ENCODE peak calls at places on chromosomes 13 and 19, in eight cellular contexts. Z is SJSA1; W is ascending aorta; G is colonic mucosa; O is CD8-positive, alpha-beta memory T cell; E is right lobe of liver; J is fibroblast of lung; F is neuronal stem cell. N is an unnamed sample.

GRCh38 chr19:38838208-38838985 is 6.8 kb upstream of the ECH1 start:
- DNase-seq in Z (no peak), W (no peak), G (no peak), O (no peak), E (no peak), J (no peak), F (no peak), N (no peak)

GRCh38 chr13:40102360-40102727 is 446.9 kb downstream of the COG6 start:
- DNase-seq in Z (no peak), W (no peak), G (no peak), O (no peak), E (no peak), J (no peak), F (no peak), N (no peak)

GRCh38 chr13:45370922-45371406 is 30.0 kb upstream of the TPT1 start:
- DNase-seq in Z (peak; percentile 61), W (peak; percentile 79), G (peak; percentile 62), O (peak; percentile 46), E (peak; percentile 73), J (peak; percentile 86), F (peak; percentile 75), N (peak; percentile 79)

GRCh38 chr19:33278403-33279269 is 23.7 kb downstream of the CEBPA start:
- DNase-seq in Z (no peak), W (no peak), G (no peak), O (no peak), E (peak; percentile 93), J (no peak), F (no peak), N (no peak)

GRCh38 chr19:40717880-40718773 is 1.2 kb downstream of the ITPKC start:
- DNase-seq in Z (peak; percentile 11), W (no peak), G (peak; percentile 60), O (no peak), E (no peak), J (peak; percentile 10), F (no peak), N (peak; percentile 12)

GRCh38 chr13:63081400-63082014 is 1665.9 kb upstream of the PCDH20 start:
- DNase-seq in Z (no peak), W (no peak), G (no peak), O (no peak), E (no peak), J (no peak), F (no peak), N (no peak)

GRCh38 chr19:2578391-2578826 is 102.5 kb downstream of the GADD45B start:
- DNase-seq in Z (peak; percentile 89), W (peak; percentile 73), G (peak; percentile 52), O (no peak), E (no peak), J (peak; percentile 79), F (no peak), N (no peak)

GRCh38 chr13:40251343-40252032 is 415.0 kb downstream of the FOXO1 start:
- DNase-seq in Z (no peak), W (no peak), G (no peak), O (no peak), E (no peak), J (no peak), F (no peak), N (no peak)

GRCh38 chr13:111513766-111514611 is 193.5 kb downstream of the TEX29 start:
- DNase-seq in Z (no peak), W (no peak), G (no peak), O (no peak), E (no peak), J (no peak), F (no peak), N (no peak)

GRCh38 chr13:104006625-104007061 is 940.4 kb upstream of the SLC10A2 start:
- DNase-seq in Z (peak; percentile 41), W (no peak), G (no peak), O (no peak), E (no peak), J (peak; percentile 90), F (no peak), N (no peak)

GRCh38 chr19:14472202-14472961 is 2.8 kb downstream of the PTGER1 start:
- DNase-seq in Z (peak; percentile 70), W (peak; percentile 79), G (peak; percentile 85), O (peak; percentile 80), E (no peak), J (no peak), F (peak; percentile 74), N (peak; percentile 91)

GRCh38 chr19:38619361-38620174 is 580 bp downstream of the EIF3K start:
- DNase-seq in Z (no peak), W (no peak), G (no peak), O (no peak), E (no peak), J (no peak), F (no peak), N (no peak)

GRCh38 chr19:41116261-41116660 is 2.0 kb downstream of the CYP2F1 start:
- DNase-seq in Z (no peak), W (no peak), G (no peak), O (no peak), E (no peak), J (no peak), F (no peak), N (no peak)

GRCh38 chr13:112923962-112924361 is 45.1 kb upstream of the MCF2L start:
- DNase-seq in Z (no peak), W (no peak), G (no peak), O (no peak), E (no peak), J (no peak), F (no peak), N (no peak)

GRCh38 chr19:58515259-58515658 is 3.5 kb upstream of the SLC27A5 start:
- DNase-seq in Z (no peak), W (no peak), G (no peak), O (no peak), E (no peak), J (no peak), F (no peak), N (no peak)
- H3K4me3 ChIP-seq in Z (no peak overlapping the region), W (no peak overlapping the region), G (no peak overlapping the region), O (no peak overlapping the region), E (no peak overlapping the region), J (no peak overlapping the region), F (no peak overlapping the region), N (no peak overlapping the region)

DNA sequence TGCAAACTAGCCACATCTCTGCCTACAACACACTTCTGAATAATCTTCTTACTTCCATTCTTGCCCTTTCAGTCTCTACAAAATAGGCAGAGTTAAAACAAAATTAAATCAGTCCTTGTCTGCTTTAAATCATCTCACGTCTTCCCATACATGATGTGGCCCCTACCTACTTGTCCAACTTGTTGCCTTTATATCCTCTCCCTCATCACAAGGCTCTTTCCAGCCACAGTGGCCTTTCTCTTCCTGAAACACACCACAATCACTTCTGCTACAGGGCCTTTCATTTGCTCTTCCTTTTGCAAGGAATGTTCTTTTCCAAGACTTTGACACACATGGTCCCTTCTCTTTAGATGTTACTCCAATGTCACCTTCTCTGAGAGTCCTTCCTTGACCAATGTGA is 1.7 kb downstream of the RBM26 start:
- DNase-seq in Z (no peak), W (no peak), G (no peak), O (no peak), E (no peak), J (no peak), F (no peak), N (no peak)
- H3K4me1 ChIP-seq in Z (peaks cover 11% of the 10 kb centered on the region), W (peaks cover 37% of the 10 kb centered on the region), G (peaks cover 23% of the 10 kb centered on the region), O (peaks cover 61% of the 10 kb centered on the region), E (peaks cover 25% of the 10 kb centered on the region), J (no peaks in the 10 kb centered on the region), F (peaks cover 17% of the 10 kb centered on the region), N (peaks cover 42% of the 10 kb centered on the region)

DNA sequence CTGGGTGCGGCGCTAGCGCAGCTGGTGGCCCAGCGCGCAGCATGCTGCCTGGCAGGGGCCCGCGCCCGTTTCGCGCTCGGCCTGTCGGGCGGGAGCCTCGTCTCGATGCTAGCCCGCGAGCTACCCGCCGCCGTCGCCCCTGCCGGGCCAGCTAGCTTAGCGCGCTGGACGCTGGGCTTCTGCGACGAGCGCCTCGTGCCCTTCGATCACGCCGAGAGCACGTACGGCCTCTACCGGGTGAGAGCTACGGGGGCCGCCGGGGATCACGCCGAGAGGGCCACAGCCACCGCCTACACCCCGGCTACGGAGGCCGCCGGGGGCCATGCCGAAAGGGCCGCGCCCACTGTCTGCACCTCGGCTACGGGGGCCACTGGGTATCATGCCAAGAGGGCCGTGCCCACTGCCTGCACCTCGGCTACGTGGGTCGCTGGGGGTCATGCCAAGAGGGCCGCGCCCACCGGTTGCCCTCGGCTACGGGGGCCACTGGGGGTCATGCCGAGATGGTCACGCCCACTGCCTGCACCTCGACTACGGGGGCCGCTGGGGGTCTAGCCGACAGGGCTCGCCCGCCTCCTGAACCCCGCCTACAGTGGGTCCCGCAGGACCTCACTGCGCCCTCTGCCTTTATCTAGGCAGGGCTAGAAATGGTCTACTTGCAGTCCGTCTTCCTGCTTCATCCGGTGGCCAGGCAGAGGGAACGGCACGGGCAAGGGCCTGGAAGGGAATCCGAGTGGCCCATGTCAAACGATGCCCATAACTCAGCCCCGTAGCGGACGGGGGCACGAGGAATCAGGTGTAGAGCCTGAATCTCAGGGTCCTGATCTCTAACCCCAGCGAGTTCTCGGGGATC is 500 bp downstream of the PGLS start:
- DNase-seq in Z (peak; percentile 89), W (peak; percentile 91), G (peak; percentile 85), O (peak; percentile 81), E (peak; percentile 91), J (peak; percentile 84), F (peak; percentile 71), N (peak; percentile 78)
- H3K4me3 ChIP-seq in Z (peak overlapping the region; percentile 98), W (peak overlapping the region; percentile 97), G (peak overlapping the region; percentile 91), O (peak overlapping the region; percentile 87), E (peak overlapping the region; percentile 97), J (peak overlapping the region; percentile 81), F (peak overlapping the region; percentile 93), N (peak overlapping the region; percentile 58)

GRCh38 chr13:24233351-24233901 is 72.9 kb downstream of the SPATA13 start:
- DNase-seq in Z (peak; percentile 24), W (no peak), G (no peak), O (no peak), E (no peak), J (peak; percentile 76), F (no peak), N (no peak)

GRCh38 chr13:24232037-24232436 is 71.5 kb downstream of the SPATA13 start:
- DNase-seq in Z (no peak), W (no peak), G (peak; percentile 40), O (no peak), E (no peak), J (no peak), F (no peak), N (no peak)

GRCh38 chr13:24228852-24229458 is 68.4 kb downstream of the SPATA13 start:
- DNase-seq in Z (no peak), W (no peak), G (peak; percentile 54), O (no peak), E (no peak), J (peak; percentile 68), F (peak; percentile 37), N (peak; percentile 64)

GRCh38 chr13:24232474-24232873 is 72.0 kb downstream of the SPATA13 start:
- DNase-seq in Z (no peak), W (no peak), G (no peak), O (no peak), E (no peak), J (no peak), F (no peak), N (no peak)

DNA sequence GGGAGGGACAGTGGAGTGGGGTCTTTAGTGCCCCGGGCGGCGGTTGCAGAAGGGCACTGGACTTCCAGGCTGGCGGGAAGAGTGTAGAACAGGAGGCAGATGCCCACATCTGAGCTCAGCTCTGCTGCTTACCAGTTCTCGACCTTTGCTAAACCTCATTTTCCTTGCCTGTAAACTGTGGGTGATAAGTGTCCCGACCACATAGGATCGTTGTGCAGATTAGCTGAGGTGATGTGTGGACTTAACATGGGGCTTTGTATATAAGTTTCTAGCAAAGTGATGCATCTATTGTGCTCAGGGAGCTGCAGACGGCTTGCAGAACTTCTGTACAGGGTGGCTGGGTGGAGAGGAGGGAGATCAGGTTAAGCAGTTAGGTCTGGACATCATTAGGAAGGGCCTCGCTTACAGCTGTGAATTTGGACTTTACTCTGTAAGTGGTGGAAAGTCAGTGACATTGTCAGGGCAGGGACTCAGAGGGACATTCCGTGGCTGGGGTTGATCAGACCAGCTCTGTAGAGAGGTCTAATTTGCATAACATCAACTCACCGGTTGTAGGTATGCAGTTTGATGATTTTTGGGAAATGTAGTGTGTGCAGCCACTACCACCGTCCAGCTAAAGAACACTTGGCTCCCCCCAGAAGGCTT is 70.0 kb downstream of the SPATA13 start:
- DNase-seq in Z (no peak), W (no peak), G (no peak), O (no peak), E (no peak), J (no peak), F (no peak), N (no peak)
- H3K4me1 ChIP-seq in Z (peaks cover 10% of the 10 kb centered on the region), W (no peaks in the 10 kb centered on the region), G (no peaks in the 10 kb centered on the region), O (peaks cover 15% of the 10 kb centered on the region), E (no peaks in the 10 kb centered on the region), J (no peaks in the 10 kb centered on the region), F (peaks cover 8% of the 10 kb centered on the region), N (no peaks in the 10 kb centered on the region)

N was measured in HAP-1.